ENCODE peak calls at places on chromosomes 6 and 20, in six cellular contexts. P is SK-N-SH, D is A549, H is H1, A is left ventricle myocardium inferior, C is upper lobe of right lung. Y is an unnamed sample. For H3K4me1, the result is how much of the 10 kb centered on the place peaks cover.

GRCh38 chr20:50295762-50296449 is 105.3 kb downstream of the CEBPB start:
- DNase-seq in P (peak), D (no peak), H (no peak), A (no peak), C (peak), Y (no peak)

GRCh38 chr20:37282558-37282957 is 6.9 kb upstream of the MANBAL start:
- DNase-seq in P (no peak), D (peak), H (no peak), A (no peak), C (no peak), Y (no peak)

GRCh38 chr20:22466447-22467171 is 117.8 kb downstream of the FOXA2 start:
- DNase-seq in P (no peak), D (no peak), H (no peak), A (no peak), C (no peak), Y (no peak)

GRCh38 chr20:20491110-20491783 is 123.3 kb downstream of the INSM1 start:
- DNase-seq in P (no peak), D (no peak), H (no peak), A (no peak), C (no peak), Y (no peak)

GRCh38 chr6:144343736-144344428 is 58.7 kb downstream of the UTRN start:
- DNase-seq in P (no peak), D (peak), H (no peak), A (no peak), C (no peak), Y (no peak)

GRCh38 chr6:659716-660581 is 3.0 kb upstream of the HUS1B start:
- DNase-seq in P (no peak), D (no peak), H (peak), A (no peak), C (no peak), Y (no peak)

GRCh38 chr6:82589509-82590206 is 226.0 kb downstream of the TPBG start:
- DNase-seq in P (peak), D (peak), H (peak), A (no peak), C (no peak), Y (no peak)

GRCh38 chr6:21972516-21972915 is 324.3 kb downstream of the PRL start:
- DNase-seq in P (no peak), D (no peak), H (no peak), A (no peak), C (no peak), Y (no peak)

GRCh38 chr6:4971851-4972250 is 32.0 kb downstream of the RPP40 start:
- DNase-seq in P (no peak), D (no peak), H (no peak), A (no peak), C (no peak), Y (no peak)

GRCh38 chr6:47741807-47742206 is 40.0 kb upstream of the OPN5 start:
- DNase-seq in P (no peak), D (peak), H (no peak), A (no peak), C (no peak), Y (no peak)

GRCh38 chr6:163944897-163945296 is 530.4 kb downstream of the QKI start:
- DNase-seq in P (no peak), D (no peak), H (no peak), A (no peak), C (no peak), Y (no peak)

GRCh38 chr20:61105395-61105794 is 146.7 kb upstream of the CDH4 start:
- DNase-seq in P (no peak), D (no peak), H (no peak), A (no peak), C (no peak), Y (no peak)

GRCh38 chr20:44405246-44405645 is 49.7 kb downstream of the HNF4A start:
- DNase-seq in P (peak), D (no peak), H (no peak), A (no peak), C (no peak), Y (no peak)

GRCh38 chr6:11246722-11247121 is 14.3 kb upstream of the NEDD9 start:
- DNase-seq in P (no peak), D (no peak), H (no peak), A (no peak), C (no peak), Y (no peak)

DNA sequence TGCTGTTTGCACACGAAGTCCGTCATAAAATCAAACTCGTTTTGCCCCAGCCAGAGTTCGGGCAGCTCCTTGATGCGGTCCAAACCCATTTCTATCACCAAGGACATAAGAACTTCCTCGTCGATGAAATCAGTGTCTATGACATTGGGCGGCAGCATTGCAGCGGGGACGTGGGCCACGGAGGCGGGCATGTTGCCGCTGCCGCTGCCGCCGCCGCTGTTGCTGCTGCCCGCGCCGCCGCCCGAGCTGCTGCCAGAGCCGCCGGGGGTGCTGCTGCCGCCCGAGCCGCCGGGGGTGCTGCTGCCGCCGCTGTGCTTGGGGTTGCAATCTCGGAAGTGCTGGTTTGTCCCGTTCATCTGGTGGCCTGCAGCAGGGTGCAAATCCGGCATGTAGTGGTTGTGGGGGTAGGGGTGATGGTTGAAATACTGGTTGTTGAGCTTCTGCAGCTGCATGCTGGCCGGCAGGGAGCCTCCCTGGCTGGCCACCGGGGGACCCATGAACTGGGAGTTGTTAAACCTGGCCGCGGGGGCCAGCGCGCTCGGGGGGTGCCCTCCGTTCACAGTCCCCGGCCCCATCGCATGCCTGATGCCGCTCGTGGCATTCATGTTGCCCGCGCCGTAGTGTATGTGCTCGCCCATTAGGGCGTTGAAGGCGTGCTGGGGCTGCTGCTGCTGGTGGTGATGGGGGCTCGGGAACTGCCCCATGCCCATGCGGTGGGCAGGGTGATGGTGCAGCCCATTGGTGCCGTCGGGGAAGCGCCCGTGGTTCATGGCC is 1.1 kb downstream of the CITED2 start:
- DNase-seq in P (peak), D (peak), H (peak), A (peak), C (peak), Y (peak)
- H3K4me1 ChIP-seq in P (under half), D (under half), H (under half), A (half or more), C (under half), Y (under half)

DNA sequence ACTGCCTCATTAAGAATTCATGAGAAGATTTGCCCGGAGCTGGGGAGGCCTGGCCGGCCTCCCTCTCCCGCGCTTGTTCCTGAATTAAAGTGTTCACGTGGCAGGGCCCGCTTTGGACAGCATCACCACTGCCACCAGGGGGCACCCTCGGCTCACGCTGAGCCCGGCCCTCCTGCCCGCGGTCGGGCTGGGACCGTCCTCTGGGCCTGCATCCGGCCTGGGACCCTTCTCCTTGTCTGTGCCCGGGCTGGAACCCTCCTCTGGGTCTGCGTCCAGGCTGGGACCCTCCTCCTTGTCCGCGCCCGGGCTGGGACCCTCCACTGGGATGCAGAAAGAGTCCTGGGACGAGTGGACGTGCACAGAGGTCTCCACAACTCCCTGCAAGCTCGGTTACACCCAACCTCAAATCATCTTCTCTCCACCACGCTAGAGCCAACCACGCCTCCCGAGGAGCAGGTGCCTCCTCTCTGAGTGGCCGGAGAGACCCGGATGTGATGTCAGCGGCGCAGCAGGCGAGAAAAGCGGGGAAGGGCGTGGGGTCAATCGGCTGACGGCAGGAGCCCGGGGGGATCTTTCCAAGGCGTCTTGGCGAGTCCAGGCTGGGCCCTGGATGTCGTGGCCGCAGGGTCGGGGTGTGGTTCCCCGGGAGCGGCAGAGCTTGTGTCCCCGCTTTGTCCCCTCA is 50.9 kb upstream of the DACT2 start:
- DNase-seq in P (peak), D (peak), H (peak), A (peak), C (peak), Y (no peak)
- TF ChIP-seq CTCF in P (no peak), D (peak), H (peak), A (peak), C (peak), Y (peak)

GRCh38 chr20:35735828-35736470 is 6.1 kb downstream of the RBM39 start:
- DNase-seq in P (no peak), D (no peak), H (no peak), A (no peak), C (no peak), Y (no peak)
- H3K4me1 ChIP-seq in P (under half), D (half or more), H (under half), A (half or more), C (half or more), Y (half or more)

GRCh38 chr6:132461958-132462357 is 51.0 kb downstream of the STX7 start:
- DNase-seq in P (no peak), D (no peak), H (no peak), A (no peak), C (no peak), Y (no peak)

GRCh38 chr6:132459605-132459952 is 53.3 kb downstream of the STX7 start:
- DNase-seq in P (no peak), D (no peak), H (no peak), A (no peak), C (no peak), Y (no peak)

GRCh38 chr6:132458887-132459604 is 53.9 kb downstream of the STX7 start:
- DNase-seq in P (no peak), D (no peak), H (no peak), A (no peak), C (no peak), Y (no peak)

GRCh38 chr6:132456700-132457143 is 55.4 kb upstream of the MOXD1 start:
- DNase-seq in P (no peak), D (no peak), H (no peak), A (peak), C (peak), Y (no peak)
- TF ChIP-seq CTCF in P (no peak), D (no peak), H (no peak), A (peak), C (peak), Y (no peak)

GRCh38 chr20:31706607-31707257 is 15.9 kb downstream of the BCL2L1 start:
- DNase-seq in P (no peak), D (peak), H (no peak), A (no peak), C (peak), Y (no peak)

GRCh38 chr20:31704225-31705119 is 18.2 kb downstream of the BCL2L1 start:
- DNase-seq in P (no peak), D (peak), H (no peak), A (peak), C (peak), Y (no peak)

GRCh38 chr20:31707258-31707615 is 15.4 kb downstream of the BCL2L1 start:
- DNase-seq in P (no peak), D (no peak), H (no peak), A (no peak), C (no peak), Y (no peak)

GRCh38 chr20:31705598-31706597 is 16.8 kb downstream of the BCL2L1 start:
- DNase-seq in P (no peak), D (no peak), H (no peak), A (no peak), C (no peak), Y (no peak)

GRCh38 chr20:31705191-31705590 is 17.5 kb downstream of the BCL2L1 start:
- DNase-seq in P (no peak), D (no peak), H (no peak), A (no peak), C (no peak), Y (no peak)
- H3K4me1 ChIP-seq in P (under half), D (half or more), H (under half), A (half or more), C (half or more), Y (half or more)

DNA sequence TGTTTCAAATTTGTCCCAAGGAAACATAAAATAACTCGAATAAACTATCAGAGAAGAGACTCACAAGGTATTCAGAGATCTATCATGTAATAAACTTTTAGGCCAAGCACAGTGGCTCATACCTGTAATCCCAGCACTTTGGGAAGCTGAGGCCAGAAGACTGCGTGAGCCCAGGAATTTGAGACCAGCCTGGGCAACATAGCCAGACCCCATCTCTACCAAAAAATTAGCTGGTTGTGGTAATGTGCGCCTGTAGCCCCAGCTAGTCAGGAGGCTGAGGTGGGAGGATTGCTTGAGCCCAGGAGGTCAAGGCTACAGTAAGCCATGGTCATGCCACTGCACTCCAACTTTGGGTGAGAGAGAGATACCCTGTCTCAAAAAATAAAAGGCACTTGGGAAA is 79.2 kb upstream of the GCM1 start:
- DNase-seq in P (no peak), D (no peak), H (no peak), A (no peak), C (no peak), Y (no peak)
- TF ChIP-seq CTCF in P (no peak), D (no peak), H (no peak), A (no peak), C (no peak), Y (no peak)

GRCh38 chr6:43433148-43433547 is 5.8 kb downstream of the ABCC10 start:
- DNase-seq in P (no peak), D (no peak), H (no peak), A (no peak), C (no peak), Y (no peak)
- H3K4me1 ChIP-seq in P (under half), D (under half), H (under half), A (half or more), C (under half), Y (under half)

GRCh38 chr20:48906221-48906877 is 15.2 kb upstream of the ARFGEF2 start:
- DNase-seq in P (no peak), D (no peak), H (no peak), A (no peak), C (no peak), Y (no peak)

GRCh38 chr20:48903705-48904104 is 17.8 kb upstream of the ARFGEF2 start:
- DNase-seq in P (no peak), D (no peak), H (no peak), A (no peak), C (no peak), Y (no peak)

GRCh38 chr20:48908661-48909316 is 12.7 kb upstream of the ARFGEF2 start:
- DNase-seq in P (no peak), D (no peak), H (no peak), A (no peak), C (no peak), Y (no peak)

GRCh38 chr20:48904566-48905321 is 16.8 kb upstream of the ARFGEF2 start:
- DNase-seq in P (peak), D (peak), H (peak), A (peak), C (no peak), Y (no peak)

GRCh38 chr20:48905322-48905647 is 16.2 kb upstream of the ARFGEF2 start:
- DNase-seq in P (no peak), D (no peak), H (no peak), A (no peak), C (no peak), Y (no peak)
- TF ChIP-seq CTCF in P (no peak), D (no peak), H (no peak), A (peak), C (no peak), Y (no peak)

Y was measured in thoracic aorta.